ENCODE peak calls at places on chromosome 1, in nine cellular contexts. One of them, this sample, is unnamed.

GRCh38 chr1:53121319-53122172 is 20.9 kb downstream of the SLC1A7 start:
- DNase-seq in left ventricle myocardium inferior: peak
- DNase-seq in NCI-H146: peak
- DNase-seq in prostate gland: no peak
- DNase-seq in HCT116: no peak
- DNase-seq in globus pallidus: no peak
- DNase-seq in heart right ventricle: peak
- DNase-seq in RCC 7860: no peak
- DNase-seq in stimulated activated CD8-positive, alpha-beta memory T cell treated with anti-CD3 and anti-CD28 coated beads, Interleukin-4, amount 100 ng/mL, for 24 hours: no peak
- DNase-seq in this sample: no peak

GRCh38 chr1:236051107-236051885 is 13.6 kb downstream of the NID1 start:
- DNase-seq in left ventricle myocardium inferior: no peak
- DNase-seq in heart right ventricle: peak
- DNase-seq in NCI-H146: no peak
- DNase-seq in globus pallidus: no peak
- DNase-seq in RCC 7860: no peak
- DNase-seq in HCT116: no peak
- DNase-seq in prostate gland: no peak
- DNase-seq in stimulated activated CD8-positive, alpha-beta memory T cell treated with anti-CD3 and anti-CD28 coated beads, Interleukin-4, amount 100 ng/mL, for 24 hours: no peak
- DNase-seq in this sample: no peak

GRCh38 chr1:235011599-235012435 is 116.8 kb downstream of the TOMM20 start:
- DNase-seq in heart right ventricle: peak
- DNase-seq in stimulated activated CD8-positive, alpha-beta memory T cell treated with anti-CD3 and anti-CD28 coated beads, Interleukin-4, amount 100 ng/mL, for 24 hours: peak
- DNase-seq in prostate gland: no peak
- DNase-seq in globus pallidus: no peak
- DNase-seq in RCC 7860: peak
- DNase-seq in NCI-H146: no peak
- DNase-seq in HCT116: peak
- DNase-seq in left ventricle myocardium inferior: peak
- DNase-seq in this sample: peak

GRCh38 chr1:151993084-151993733 is 450 bp downstream of the S100A10 start:
- DNase-seq in left ventricle myocardium inferior: peak
- DNase-seq in globus pallidus: no peak
- DNase-seq in prostate gland: no peak
- DNase-seq in HCT116: no peak
- DNase-seq in NCI-H146: no peak
- DNase-seq in RCC 7860: no peak
- DNase-seq in heart right ventricle: no peak
- DNase-seq in stimulated activated CD8-positive, alpha-beta memory T cell treated with anti-CD3 and anti-CD28 coated beads, Interleukin-4, amount 100 ng/mL, for 24 hours: peak
- DNase-seq in this sample: peak

GRCh38 chr1:202664083-202664482 is 46.2 kb downstream of the SYT2 start:
- DNase-seq in left ventricle myocardium inferior: no peak
- DNase-seq in NCI-H146: no peak
- DNase-seq in globus pallidus: no peak
- DNase-seq in HCT116: no peak
- DNase-seq in prostate gland: no peak
- DNase-seq in stimulated activated CD8-positive, alpha-beta memory T cell treated with anti-CD3 and anti-CD28 coated beads, Interleukin-4, amount 100 ng/mL, for 24 hours: no peak
- DNase-seq in RCC 7860: no peak
- DNase-seq in heart right ventricle: no peak
- DNase-seq in this sample: no peak

GRCh38 chr1:107782192-107782845 is 182.7 kb downstream of the VAV3 start:
- DNase-seq in prostate gland: peak
- DNase-seq in RCC 7860: peak
- DNase-seq in NCI-H146: peak
- DNase-seq in left ventricle myocardium inferior: no peak
- DNase-seq in globus pallidus: peak
- DNase-seq in HCT116: peak
- DNase-seq in heart right ventricle: peak
- DNase-seq in stimulated activated CD8-positive, alpha-beta memory T cell treated with anti-CD3 and anti-CD28 coated beads, Interleukin-4, amount 100 ng/mL, for 24 hours: no peak
- DNase-seq in this sample: no peak

GRCh38 chr1:42815938-42816599 is 853 bp upstream of the ERMAP start:
- DNase-seq in prostate gland: no peak
- DNase-seq in left ventricle myocardium inferior: no peak
- DNase-seq in globus pallidus: no peak
- DNase-seq in heart right ventricle: no peak
- DNase-seq in HCT116: no peak
- DNase-seq in NCI-H146: no peak
- DNase-seq in stimulated activated CD8-positive, alpha-beta memory T cell treated with anti-CD3 and anti-CD28 coated beads, Interleukin-4, amount 100 ng/mL, for 24 hours: no peak
- DNase-seq in RCC 7860: no peak
- DNase-seq in this sample: no peak

GRCh38 chr1:50615036-50615750 is 191.9 kb upstream of the DMRTA2 start:
- DNase-seq in NCI-H146: no peak
- DNase-seq in stimulated activated CD8-positive, alpha-beta memory T cell treated with anti-CD3 and anti-CD28 coated beads, Interleukin-4, amount 100 ng/mL, for 24 hours: no peak
- DNase-seq in globus pallidus: no peak
- DNase-seq in RCC 7860: no peak
- DNase-seq in left ventricle myocardium inferior: no peak
- DNase-seq in heart right ventricle: no peak
- DNase-seq in prostate gland: no peak
- DNase-seq in HCT116: no peak
- DNase-seq in this sample: no peak

GRCh38 chr1:209576392-209576791 is 7.1 kb upstream of the CAMK1G start:
- DNase-seq in stimulated activated CD8-positive, alpha-beta memory T cell treated with anti-CD3 and anti-CD28 coated beads, Interleukin-4, amount 100 ng/mL, for 24 hours: no peak
- DNase-seq in NCI-H146: no peak
- DNase-seq in RCC 7860: no peak
- DNase-seq in heart right ventricle: no peak
- DNase-seq in HCT116: no peak
- DNase-seq in globus pallidus: no peak
- DNase-seq in left ventricle myocardium inferior: no peak
- DNase-seq in prostate gland: no peak
- DNase-seq in this sample: no peak